ENCODE peak calls at places on chromosomes 2 and 18, in four cellular contexts. A is upper lobe of right lung, Z is heart left ventricle, D is heart right ventricle. F is an unnamed sample. For H3K27me3, the result is how much of the 10 kb centered on the place peaks cover.

GRCh38 chr2:170314744-170315447 is 136.9 kb downstream of the MYO3B start:
- DNase-seq in D (no peak), A (no peak), Z (no peak), F (no peak)

GRCh38 chr2:68466361-68466777 is 725 bp downstream of the FBXO48 start:
- DNase-seq in Z (no peak), D (no peak), A (no peak), F (no peak)

GRCh38 chr18:36307513-36307912 is 10.0 kb downstream of the FHOD3 start:
- DNase-seq in Z (no peak), D (no peak), A (no peak), F (no peak)

GRCh38 chr2:73503992-73504570 is 118.4 kb downstream of the ALMS1 start:
- DNase-seq in A (no peak), D (no peak), Z (no peak), F (no peak)

GRCh38 chr18:4450065-4450676 is 4.9 kb downstream of the DLGAP1 start:
- DNase-seq in D (no peak), Z (no peak), A (no peak), F (no peak)

GRCh38 chr2:110804915-110805314 is 72.5 kb downstream of the ACOXL start:
- DNase-seq in Z (no peak), D (no peak), A (no peak), F (no peak)

GRCh38 chr2:130393318-130393910 is 37.6 kb downstream of the PTPN18 start:
- DNase-seq in D (no peak), Z (no peak), A (no peak), F (no peak)

GRCh38 chr2:217398860-217399259 is 539.0 kb upstream of the TNP1 start:
- DNase-seq in D (peak), Z (peak), A (no peak), F (no peak)

GRCh38 chr2:190571666-190572065 is 37.1 kb upstream of the NEMP2 start:
- DNase-seq in A (no peak), D (no peak), Z (no peak), F (no peak)

GRCh38 chr2:159712194-159712928 is at the start of gene MARCHF7:
- DNase-seq in Z (peak), D (peak), A (peak), F (peak)

GRCh38 chr2:237626813-237627451 is 455 bp upstream of the LRRFIP1 start:
- DNase-seq in D (no peak), Z (no peak), A (peak), F (no peak)

GRCh38 chr18:75538727-75539126 is 111.2 kb upstream of the SMIM21 start:
- DNase-seq in Z (no peak), D (no peak), A (no peak), F (no peak)

GRCh38 chr18:6672909-6673308 is 56.6 kb upstream of the ARHGAP28 start:
- DNase-seq in A (no peak), Z (no peak), D (no peak), F (no peak)

GRCh38 chr2:98907385-98907784 is 28.6 kb downstream of the CRACDL start:
- DNase-seq in D (no peak), Z (no peak), A (peak), F (no peak)

GRCh38 chr2:98907966-98908905 is 27.8 kb downstream of the CRACDL start:
- DNase-seq in Z (no peak), A (peak), D (no peak), F (no peak)

GRCh38 chr2:98910349-98911125 is 25.5 kb downstream of the CRACDL start:
- DNase-seq in Z (no peak), D (no peak), A (peak), F (no peak)

GRCh38 chr2:98909381-98910211 is 26.4 kb downstream of the CRACDL start:
- DNase-seq in Z (no peak), A (peak), D (peak), F (no peak)

DNA sequence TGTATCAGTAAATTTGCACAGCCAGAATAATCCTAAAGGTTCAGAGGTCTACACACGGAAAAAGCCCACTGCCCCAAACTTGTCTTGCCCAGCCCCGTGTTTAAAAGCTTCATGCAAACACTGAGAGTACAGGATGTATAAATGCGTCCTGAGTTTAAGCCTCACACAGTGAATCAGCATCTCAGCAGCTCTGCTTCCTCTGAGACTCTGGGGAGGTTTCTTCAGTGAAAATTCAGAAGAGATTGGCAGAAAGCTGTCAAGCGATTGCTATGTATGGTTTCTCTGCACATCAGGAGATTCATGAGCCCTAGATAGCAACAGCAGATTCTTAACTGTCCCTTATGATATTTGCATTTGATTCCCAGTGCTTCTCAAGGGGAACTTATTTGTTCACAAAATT is 27.1 kb downstream of the CRACDL start:
- DNase-seq in A (no peak), D (no peak), Z (no peak), F (no peak)
- H3K27ac ChIP-seq in A (peak), D (no peak), Z (no peak), F (peak)

GRCh38 chr2:30385327-30385726 is 61.7 kb upstream of the LCLAT1 start:
- DNase-seq in A (no peak), Z (no peak), D (no peak), F (no peak)
- H3K27me3 ChIP-seq in A (under half), Z (under half), D (under half), F (under half)

GRCh38 chr2:113407446-113408099 is 29.9 kb upstream of the ZNG1B start:
- DNase-seq in D (no peak), A (no peak), Z (no peak), F (no peak)
- H3K27ac ChIP-seq in D (no peak), A (no peak), Z (no peak), F (no peak)

GRCh38 chr2:176166260-176166659 is 9.2 kb downstream of the HOXD3 start:
- DNase-seq in Z (no peak), A (no peak), D (no peak), F (no peak)
- H3K27me3 ChIP-seq in Z (half or more), A (half or more), D (half or more), F (under half)

DNA sequence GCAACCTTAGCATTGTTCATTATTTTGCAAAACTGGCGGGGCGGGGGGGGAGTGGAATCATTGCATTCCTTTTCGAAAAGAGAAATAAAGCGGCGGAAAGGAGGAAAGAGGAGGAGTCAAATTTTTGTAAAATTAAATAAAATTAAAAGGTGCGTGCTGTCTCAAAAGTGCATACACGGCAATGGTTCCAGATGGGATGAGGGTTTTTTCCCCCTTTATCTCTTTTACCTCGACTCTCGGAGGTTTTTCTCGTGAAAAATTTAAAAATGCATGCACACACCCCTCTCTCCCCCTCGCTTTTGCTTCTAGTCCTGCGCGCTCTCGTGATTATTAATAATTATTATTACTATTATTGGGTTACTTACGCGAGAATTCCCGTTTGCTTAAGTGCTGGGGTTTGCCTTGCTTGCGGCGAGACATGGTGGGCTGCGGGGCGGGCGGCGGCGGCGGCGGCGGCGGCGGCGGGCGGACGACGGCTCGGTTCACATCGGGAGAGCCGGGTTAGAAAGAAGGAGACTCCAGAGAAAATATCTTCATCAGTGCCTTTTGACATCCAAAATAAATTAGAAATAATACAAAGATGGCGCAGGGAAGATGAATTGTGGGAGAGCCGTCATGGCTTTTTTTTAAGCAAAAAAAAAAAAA is 481 bp downstream of the BCL11A start:
- DNase-seq in D (no peak), Z (no peak), A (no peak), F (no peak)
- H3K27ac ChIP-seq in D (peak), Z (peak), A (no peak), F (no peak)

GRCh38 chr18:10462597-10462996 is 8.2 kb downstream of the APCDD1 start:
- DNase-seq in A (no peak), Z (no peak), D (no peak), F (no peak)

GRCh38 chr18:10460414-10461018 is 6.1 kb downstream of the APCDD1 start:
- DNase-seq in Z (no peak), A (no peak), D (no peak), F (no peak)

GRCh38 chr18:10463741-10464140 is 9.3 kb downstream of the APCDD1 start:
- DNase-seq in D (no peak), Z (no peak), A (no peak), F (no peak)

GRCh38 chr18:10463096-10463495 is 8.7 kb downstream of the APCDD1 start:
- DNase-seq in D (no peak), Z (no peak), A (no peak), F (no peak)

DNA sequence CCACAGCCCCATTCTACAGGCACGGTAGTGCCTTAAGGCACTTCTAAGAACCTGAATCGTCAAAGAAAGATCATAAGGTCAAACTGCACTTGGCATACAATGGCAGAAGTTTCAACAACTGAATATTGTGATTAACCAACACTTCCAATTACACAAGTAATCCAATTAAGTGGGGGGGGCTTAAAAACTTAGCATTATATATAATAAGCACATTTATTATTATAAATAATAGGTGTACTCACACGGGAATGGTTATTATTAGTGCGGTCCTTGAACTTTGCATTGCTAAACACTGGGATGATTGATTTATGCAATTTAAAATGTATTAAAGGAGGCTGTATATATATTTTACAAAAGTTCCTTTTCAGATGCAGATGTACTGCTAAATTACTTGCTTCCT is 7.6 kb downstream of the APCDD1 start:
- DNase-seq in A (no peak), Z (no peak), D (no peak), F (no peak)
- H3K27me3 ChIP-seq in A (under half), Z (under half), D (under half), F (under half)

DNA sequence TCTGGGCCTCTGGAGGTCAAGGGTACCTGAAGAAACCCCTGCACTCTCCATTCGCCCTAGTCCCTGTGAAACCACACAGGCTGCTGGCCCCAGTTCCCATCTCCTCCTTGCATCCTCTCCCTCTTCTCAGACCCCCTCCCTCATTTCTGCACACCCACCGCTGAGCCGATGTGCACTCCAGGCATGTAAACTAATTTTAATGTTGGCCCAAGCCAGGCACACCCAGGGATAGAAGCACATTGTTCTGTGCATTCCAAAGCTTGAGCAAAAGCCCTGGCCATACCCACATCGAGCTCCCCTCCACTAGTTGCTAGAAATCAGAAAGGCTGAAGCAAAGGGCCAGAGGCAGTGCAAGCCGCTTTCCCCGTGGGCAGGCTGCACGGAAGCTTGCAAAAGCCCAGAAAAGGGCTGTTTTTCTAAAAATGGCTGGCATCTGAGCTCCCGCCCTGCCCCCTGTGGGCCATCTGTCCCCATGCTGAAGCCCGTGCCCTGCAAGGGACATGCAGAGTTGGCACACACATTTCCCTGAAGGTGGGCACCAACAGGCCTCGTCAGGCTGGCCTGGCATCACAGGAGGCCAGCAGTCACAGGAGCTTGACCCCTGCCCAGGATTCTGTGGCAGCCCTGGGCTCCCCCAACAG is 181.6 kb downstream of the SMAD7 start:
- DNase-seq in D (no peak), Z (no peak), A (no peak), F (no peak)
- H3K27ac ChIP-seq in D (peak), Z (peak), A (no peak), F (no peak)

GRCh38 chr2:136125226-136125625 is 7.3 kb upstream of the CXCR4 start:
- DNase-seq in D (no peak), A (no peak), Z (no peak), F (no peak)
- H3K27me3 ChIP-seq in D (under half), A (under half), Z (under half), F (under half)

GRCh38 chr2:120910956-120911951 is 175.6 kb downstream of the GLI2 start:
- DNase-seq in D (no peak), A (no peak), Z (no peak), F (no peak)
- H3K27ac ChIP-seq in D (no peak), A (no peak), Z (peak), F (peak)